ENCODE peak calls at places on chromosomes 4 and X, in six cellular contexts. O is IMR-90, E is neuronal stem cell, W is mesendoderm, C is H1, U is mesenchymal stem cell. I is an unnamed sample.

GRCh38 chr4:100462206-100462605 is 55.6 kb downstream of the EMCN start:
- DNase-seq in O (peak; percentile 49), E (no peak), W (no peak), C (no peak), U (peak; percentile 69), I (no peak)

GRCh38 chr4:70315928-70316327 is 18.9 kb upstream of the CABS1 start:
- DNase-seq in O (no peak), E (no peak), W (peak; percentile 7), C (no peak), U (no peak), I (no peak)

GRCh38 chrX:42396136-42396535 is 381.8 kb downstream of the PPP1R2C start:
- DNase-seq in O (no peak), E (no peak), W (no peak), C (no peak), U (no peak), I (no peak)

GRCh38 chr4:18935956-18936355 is 914.4 kb upstream of the LCORL start:
- DNase-seq in O (no peak), E (peak; percentile 42), W (peak; percentile 88), C (no peak), U (no peak), I (peak; percentile 23)

GRCh38 chr4:3765271-3766206 is 646 bp upstream of the ADRA2C start:
- DNase-seq in O (peak; percentile 42), E (peak; percentile 61), W (peak; percentile 79), C (peak; percentile 83), U (peak; percentile 18), I (peak; percentile 83)

GRCh38 chr4:53307819-53308773 is 57.8 kb downstream of the SCFD2 start:
- DNase-seq in O (peak; percentile 9), E (no peak), W (no peak), C (no peak), U (no peak), I (no peak)

GRCh38 chr4:92304073-92304472 is 307 bp downstream of the GRID2 start:
- DNase-seq in O (no peak), E (peak; percentile 9), W (no peak), C (no peak), U (no peak), I (no peak)

GRCh38 chr4:132504438-132504837 is 644.7 kb upstream of the PCDH10 start:
- DNase-seq in O (no peak), E (no peak), W (no peak), C (no peak), U (peak; percentile 19), I (no peak)

GRCh38 chrX:13226214-13226613 is 93.6 kb downstream of the ATXN3L start:
- DNase-seq in O (no peak), E (no peak), W (no peak), C (no peak), U (no peak), I (no peak)

DNA sequence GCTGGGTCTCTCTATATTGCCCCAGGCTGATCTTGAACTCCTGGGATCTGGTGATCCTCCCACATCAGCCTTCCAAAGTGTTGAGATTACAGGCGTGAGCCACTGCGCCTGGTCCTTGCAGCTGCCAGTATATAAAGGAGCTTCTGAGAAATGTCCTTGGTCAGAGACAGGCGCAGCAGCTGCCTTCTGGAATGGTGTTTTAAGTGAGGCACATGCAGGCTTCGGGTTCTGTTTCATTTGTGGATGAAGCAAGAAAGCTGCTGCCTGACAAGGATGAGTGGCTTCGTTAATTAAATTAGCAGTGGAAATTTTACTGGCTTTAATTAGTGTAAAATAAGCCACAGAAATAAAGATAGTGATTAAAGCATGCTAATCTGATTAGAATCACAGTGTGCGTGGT is 348.2 kb upstream of the FAT1 start:
- DNase-seq in O (no peak), E (no peak), W (no peak), C (no peak), U (no peak), I (no peak)
- H2BK15ac ChIP-seq in O (no peak overlapping the region), E (no peak overlapping the region), W (no peak overlapping the region), C (no peak overlapping the region), U (no peak overlapping the region), I (no peak overlapping the region)

GRCh38 chr4:165751882-165752281 is 121.2 kb upstream of the TLL1 start:
- DNase-seq in O (no peak), E (no peak), W (no peak), C (no peak), U (no peak), I (no peak)
- H2BK15ac ChIP-seq in O (no peak overlapping the region), E (no peak overlapping the region), W (no peak overlapping the region), C (no peak overlapping the region), U (no peak overlapping the region), I (no peak overlapping the region)

GRCh38 chr4:55329012-55329411 is 17.0 kb upstream of the SRD5A3 start:
- DNase-seq in O (no peak), E (no peak), W (no peak), C (no peak), U (no peak), I (no peak)
- H2BK15ac ChIP-seq in O (no peak overlapping the region), E (no peak overlapping the region), W (no peak overlapping the region), C (no peak overlapping the region), U (no peak overlapping the region), I (no peak overlapping the region)

GRCh38 chr4:123945301-123945700 is 548.7 kb downstream of the SPRY1 start:
- DNase-seq in O (no peak), E (no peak), W (no peak), C (no peak), U (no peak), I (no peak)
- H2BK15ac ChIP-seq in O (no peak overlapping the region), E (no peak overlapping the region), W (no peak overlapping the region), C (no peak overlapping the region), U (no peak overlapping the region), I (no peak overlapping the region)

DNA sequence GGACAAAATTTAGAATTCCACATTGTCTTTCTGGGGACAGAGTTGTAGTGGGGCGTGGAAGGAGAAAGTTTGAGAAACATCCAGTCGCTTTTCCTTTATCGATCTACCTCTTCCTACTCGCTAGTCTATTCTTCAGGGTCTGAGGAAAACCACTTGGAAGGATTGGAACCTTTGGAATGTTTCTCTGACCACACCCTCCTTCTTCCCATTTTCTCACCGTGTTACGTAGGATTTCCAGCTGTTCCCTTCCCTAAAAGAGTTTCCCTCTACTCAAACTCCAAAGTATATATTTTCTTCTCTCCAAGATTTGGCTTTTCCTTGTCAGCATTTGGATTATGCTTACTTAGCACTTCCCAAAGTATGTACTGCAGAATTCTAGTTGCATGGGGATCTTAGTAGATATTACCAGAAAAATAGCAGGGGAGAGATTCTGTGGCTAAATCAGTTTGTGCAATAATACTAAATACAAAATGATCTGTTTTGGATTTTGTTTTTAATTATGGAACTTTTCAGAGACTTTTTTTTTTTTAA is 4.9 kb downstream of the ENPEP start:
- DNase-seq in O (no peak), E (no peak), W (peak; percentile 74), C (no peak), U (no peak), I (no peak)
- H2BK15ac ChIP-seq in O (no peak overlapping the region), E (no peak overlapping the region), W (peak overlapping the region; percentile 96), C (no peak overlapping the region), U (no peak overlapping the region), I (no peak overlapping the region)

DNA sequence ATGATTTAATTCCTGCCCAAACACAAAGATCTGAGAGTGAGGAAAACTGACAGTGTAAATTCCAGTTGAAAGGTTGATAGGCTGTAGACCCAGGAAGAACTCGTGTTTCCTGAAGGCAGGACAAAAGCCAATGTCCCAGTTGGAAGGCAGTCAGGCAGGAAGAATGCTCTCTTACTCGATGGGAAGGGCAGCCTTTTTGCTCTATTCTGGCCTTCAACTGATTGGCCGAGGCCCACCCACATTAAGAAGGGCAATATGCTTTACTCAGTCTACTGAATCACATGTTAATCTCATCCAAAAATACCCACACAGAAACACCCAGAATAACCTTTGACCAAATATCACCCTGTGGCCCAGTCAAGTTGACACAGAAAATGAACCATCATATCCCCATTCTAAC is 45.3 kb upstream of the SOD3 start:
- DNase-seq in O (no peak), E (no peak), W (no peak), C (no peak), U (no peak), I (no peak)
- H2BK15ac ChIP-seq in O (no peak overlapping the region), E (no peak overlapping the region), W (no peak overlapping the region), C (no peak overlapping the region), U (no peak overlapping the region), I (no peak overlapping the region)

DNA sequence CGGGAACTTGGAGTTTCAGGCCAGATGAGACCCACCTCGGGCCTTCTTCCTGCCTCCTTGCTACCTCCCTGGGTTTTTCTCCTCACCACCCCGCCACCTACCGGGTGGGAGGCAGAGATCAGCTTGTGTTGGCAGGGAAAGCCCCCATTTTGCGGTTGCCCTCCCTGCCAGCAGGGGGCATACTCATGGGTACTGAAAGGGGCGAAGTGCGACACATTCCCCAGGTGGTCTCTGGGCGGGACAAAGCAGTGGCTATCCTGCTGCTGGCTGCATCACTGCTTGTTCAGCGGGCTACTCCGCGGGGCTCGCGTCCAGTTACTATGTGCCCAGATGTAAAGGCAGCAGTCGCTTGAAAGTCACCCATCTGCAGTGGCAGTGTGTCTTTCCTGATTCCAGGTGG is 330.3 kb downstream of the PDHA2 start:
- DNase-seq in O (no peak), E (no peak), W (peak; percentile 19), C (peak; percentile 58), U (no peak), I (peak; percentile 50)
- H2BK15ac ChIP-seq in O (no peak overlapping the region), E (no peak overlapping the region), W (no peak overlapping the region), C (no peak overlapping the region), U (no peak overlapping the region), I (no peak overlapping the region)

GRCh38 chr4:54813674-54814073 is 155.9 kb downstream of the KIT start:
- DNase-seq in O (no peak), E (no peak), W (no peak), C (no peak), U (no peak), I (no peak)
- H2BK15ac ChIP-seq in O (no peak overlapping the region), E (no peak overlapping the region), W (no peak overlapping the region), C (no peak overlapping the region), U (no peak overlapping the region), I (no peak overlapping the region)

DNA sequence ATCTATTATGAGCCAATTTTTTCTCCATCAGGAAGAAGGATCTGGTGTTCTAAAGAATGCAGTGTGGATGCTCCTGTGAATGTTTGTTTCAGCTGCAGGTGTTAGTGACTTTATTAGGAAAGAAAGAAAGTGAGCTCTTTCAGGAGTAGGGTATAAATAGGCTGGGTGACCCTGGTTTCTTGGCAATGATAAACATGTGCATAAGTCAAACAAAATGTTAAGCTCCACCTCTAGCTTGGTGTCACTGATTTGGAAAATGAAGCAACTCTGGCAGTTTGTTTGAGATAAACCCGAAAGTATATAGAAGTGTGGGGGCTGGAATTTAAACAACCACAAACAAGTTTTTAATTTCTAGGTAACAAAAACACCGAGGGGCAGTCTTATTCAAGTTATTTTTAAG is 152.3 kb downstream of the COL4A6 start:
- DNase-seq in O (peak; percentile 12), E (no peak), W (no peak), C (no peak), U (no peak), I (no peak)
- H2BK15ac ChIP-seq in O (no peak overlapping the region), E (no peak overlapping the region), W (no peak overlapping the region), C (no peak overlapping the region), U (no peak overlapping the region), I (no peak overlapping the region)

DNA sequence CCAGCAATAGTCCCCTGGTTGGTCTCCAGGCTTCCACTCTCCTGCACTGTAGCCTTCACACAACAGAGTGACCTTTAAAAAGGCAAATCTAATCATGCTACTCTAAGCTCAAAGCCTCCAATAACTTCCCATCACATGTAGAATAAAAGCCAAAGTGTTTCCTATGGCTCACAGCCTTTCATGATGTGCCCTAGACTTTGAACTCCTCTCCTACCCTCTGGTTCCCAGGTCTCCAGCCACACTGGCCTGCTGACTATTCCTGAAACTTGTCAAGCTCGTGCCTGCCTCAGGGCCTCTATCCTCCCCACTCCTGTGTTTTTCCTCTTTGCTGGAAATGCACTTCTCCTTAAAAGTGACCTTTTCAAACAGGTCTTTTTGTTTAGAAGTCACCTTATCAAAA is 3.1 kb downstream of the MANBA start:
- DNase-seq in O (no peak), E (no peak), W (no peak), C (no peak), U (no peak), I (no peak)
- H2BK15ac ChIP-seq in O (no peak overlapping the region), E (no peak overlapping the region), W (no peak overlapping the region), C (no peak overlapping the region), U (no peak overlapping the region), I (no peak overlapping the region)